ENCODE peak calls at places on chromosome 15, in five cellular contexts. M, B, F, G and C are unnamed samples.

GRCh38 chr15:51237816-51238215 is 100.6 kb downstream of the CYP19A1 start:
- DNase-seq in M (no peak), B (no peak), F (no peak), G (no peak), C (no peak)

GRCh38 chr15:37370938-37371337 is 270.6 kb upstream of the MEIS2 start:
- DNase-seq in M (no peak), B (no peak), F (no peak), G (no peak), C (no peak)

GRCh38 chr15:68413363-68414255 is 18.4 kb downstream of the ITGA11 start:
- DNase-seq in M (no peak), B (no peak), F (no peak), G (no peak), C (peak; percentile 31)

GRCh38 chr15:35209838-35210237 is 124.7 kb upstream of the NANOGP8 start:
- DNase-seq in M (no peak), B (peak; percentile 1), F (no peak), G (no peak), C (no peak)

GRCh38 chr15:51192560-51193280 is 98.0 kb upstream of the TNFAIP8L3 start:
- DNase-seq in M (peak; percentile 69), B (peak; percentile 94), F (peak; percentile 90), G (peak; percentile 42), C (peak; percentile 76)

GRCh38 chr15:71083349-71083748 is 31.9 kb upstream of the THSD4 start:
- DNase-seq in M (no peak), B (no peak), F (no peak), G (no peak), C (no peak)

GRCh38 chr15:25052191-25052999 is 97.6 kb downstream of the SNRPN start:
- DNase-seq in M (peak; percentile 27), B (no peak), F (no peak), G (no peak), C (no peak)

GRCh38 chr15:61393949-61394348 is 164.8 kb upstream of the RORA start:
- DNase-seq in M (no peak), B (no peak), F (no peak), G (no peak), C (no peak)

GRCh38 chr15:79682285-79682684 is 214.5 kb downstream of the MTHFS start:
- DNase-seq in M (no peak), B (no peak), F (peak; percentile 30), G (no peak), C (peak; percentile 73)

GRCh38 chr15:68630205-68630555 is 51.4 kb downstream of the CORO2B start:
- DNase-seq in M (no peak), B (no peak), F (no peak), G (no peak), C (no peak)

GRCh38 chr15:47872208-47872607 is 154.9 kb downstream of the SEMA6D start:
- DNase-seq in M (no peak), B (no peak), F (no peak), G (no peak), C (no peak)

GRCh38 chr15:39344662-39345141 is 236.2 kb upstream of the THBS1 start:
- DNase-seq in M (no peak), B (no peak), F (no peak), G (no peak), C (no peak)

GRCh38 chr15:101558217-101558941 is 68.9 kb upstream of the PCSK6 start:
- DNase-seq in M (no peak), B (no peak), F (no peak), G (no peak), C (no peak)

GRCh38 chr15:100601158-100601557 is 826 bp downstream of the LINS1 start:
- DNase-seq in M (peak; percentile 66), B (peak; percentile 12), F (no peak), G (no peak), C (no peak)

GRCh38 chr15:91807122-91807521 is 46.4 kb upstream of the SLCO3A1 start:
- DNase-seq in M (no peak), B (no peak), F (no peak), G (no peak), C (no peak)